ENCODE peak calls at places on chromosome 11, in six cellular contexts. R, U, E, B, J and F are unnamed samples.
A peak's percentile ranks its signal among the peaks of the same experiment; 100 is the strongest.

GRCh38 chr11:223026-223789 is 12.9 kb downstream of the SIRT3 start:
- DNase-seq in R (no peak), U (no peak), E (no peak), B (no peak), J (no peak), F (no peak)

GRCh38 chr11:36513965-36514364 is 3.9 kb upstream of the TRAF6 start:
- DNase-seq in R (no peak), U (no peak), E (no peak), B (no peak), J (no peak), F (no peak)

GRCh38 chr11:120563698-120564572 is 52.4 kb downstream of the GRIK4 start:
- DNase-seq in R (peak; percentile 15), U (no peak), E (no peak), B (no peak), J (no peak), F (no peak)

GRCh38 chr11:2645779-2646118 is 54.0 kb downstream of the KCNQ1OT1 start:
- DNase-seq in R (no peak), U (no peak), E (no peak), B (no peak), J (no peak), F (no peak)

GRCh38 chr11:64007629-64008282 is 21.5 kb downstream of the OTUB1 start:
- DNase-seq in R (no peak), U (peak; percentile 38), E (peak; percentile 86), B (peak; percentile 75), J (peak; percentile 88), F (no peak)

GRCh38 chr11:128379587-128380279 is 207.6 kb downstream of the ETS1 start:
- DNase-seq in R (no peak), U (no peak), E (no peak), B (no peak), J (no peak), F (no peak)

GRCh38 chr11:294795-295194 is 4.5 kb downstream of the IFITM5 start:
- DNase-seq in R (no peak), U (no peak), E (no peak), B (peak; percentile 17), J (peak; percentile 33), F (no peak)

GRCh38 chr11:73137262-73137941 is 4.7 kb downstream of the FCHSD2 start:
- DNase-seq in R (no peak), U (no peak), E (no peak), B (no peak), J (no peak), F (no peak)

GRCh38 chr11:69703711-69704507 is at the start of gene FGF19:
- DNase-seq in R (no peak), U (no peak), E (no peak), B (no peak), J (no peak), F (no peak)

GRCh38 chr11:106276859-106277436 is 199.5 kb downstream of the AASDHPPT start:
- DNase-seq in R (peak; percentile 29), U (peak; percentile 43), E (peak; percentile 3), B (no peak), J (no peak), F (no peak)

GRCh38 chr11:17277024-17277584 is 565 bp downstream of the NUCB2 start:
- DNase-seq in R (peak; percentile 51), U (peak; percentile 65), E (peak; percentile 24), B (peak; percentile 20), J (no peak), F (no peak)

GRCh38 chr11:6911946-6912345 is 8.9 kb upstream of the OR2D3 start:
- DNase-seq in R (peak; percentile 37), U (peak; percentile 67), E (no peak), B (no peak), J (no peak), F (no peak)

GRCh38 chr11:12066056-12066798 is 44.2 kb upstream of the MICAL2 start:
- DNase-seq in R (peak; percentile 87), U (peak; percentile 99), E (peak; percentile 98), B (no peak), J (no peak), F (peak; percentile 91)

GRCh38 chr11:69003866-69004311 is 9.2 kb downstream of the MRGPRF start:
- DNase-seq in R (no peak), U (no peak), E (no peak), B (no peak), J (no peak), F (no peak)

GRCh38 chr11:46308632-46309419 is 31.4 kb downstream of the CREB3L1 start:
- DNase-seq in R (peak; percentile 68), U (peak; percentile 79), E (peak; percentile 80), B (peak; percentile 78), J (peak; percentile 85), F (no peak)

GRCh38 chr11:71249301-71249700 is 3.1 kb downstream of the SHANK2 start:
- DNase-seq in R (no peak), U (no peak), E (no peak), B (no peak), J (no peak), F (no peak)

GRCh38 chr11:71251159-71251721 is 1.1 kb downstream of the SHANK2 start:
- DNase-seq in R (no peak), U (peak; percentile 3), E (no peak), B (no peak), J (no peak), F (no peak)

GRCh38 chr11:71251761-71252433 is 480 bp downstream of the SHANK2 start:
- DNase-seq in R (no peak), U (peak; percentile 1), E (peak; percentile 37), B (no peak), J (no peak), F (no peak)

GRCh38 chr11:71252434-71252781 is at the start of gene SHANK2:
- DNase-seq in R (no peak), U (no peak), E (no peak), B (no peak), J (no peak), F (no peak)

GRCh38 chr11:71250512-71251158 is 1.7 kb downstream of the SHANK2 start:
- DNase-seq in R (no peak), U (no peak), E (no peak), B (no peak), J (no peak), F (no peak)
- H3K4me3 ChIP-seq in R (peak overlapping the region; percentile 22), U (no peak overlapping the region), E (peak overlapping the region; percentile 99), B (no peak overlapping the region), J (no peak overlapping the region), F (no peak overlapping the region)

DNA sequence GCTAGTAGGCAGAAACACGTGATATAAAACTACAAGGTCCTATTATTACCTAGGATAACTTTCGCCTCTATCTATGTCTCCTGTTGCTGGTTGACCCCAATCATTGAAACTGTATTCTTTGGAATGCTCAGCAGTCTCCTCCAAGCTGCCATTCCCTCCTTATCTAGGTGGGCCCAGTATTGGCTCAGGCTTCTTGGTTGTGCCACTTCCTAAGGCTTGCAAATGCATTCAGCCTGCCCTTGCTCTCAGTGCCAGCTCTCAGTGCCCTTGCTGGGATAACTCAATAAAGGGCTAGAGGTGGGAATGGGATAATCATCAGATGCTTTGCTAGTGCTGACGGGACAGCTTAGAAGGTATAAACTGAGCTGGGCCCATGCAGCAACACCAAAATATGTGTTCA is 13.6 kb downstream of the CD44 start:
- DNase-seq in R (no peak), U (no peak), E (no peak), B (no peak), J (no peak), F (no peak)
- H3K4me3 ChIP-seq in R (no peak overlapping the region), U (no peak overlapping the region), E (no peak overlapping the region), B (no peak overlapping the region), J (no peak overlapping the region), F (no peak overlapping the region)

GRCh38 chr11:119421941-119422504 is 949 bp downstream of the THY1 start:
- DNase-seq in R (no peak), U (no peak), E (no peak), B (no peak), J (no peak), F (no peak)

GRCh38 chr11:119424775-119425174 is 1.8 kb upstream of the THY1 start:
- DNase-seq in R (no peak), U (no peak), E (no peak), B (no peak), J (no peak), F (no peak)

GRCh38 chr11:119422505-119423416 is at the start of gene THY1:
- DNase-seq in R (peak; percentile 39), U (no peak), E (no peak), B (no peak), J (no peak), F (no peak)

GRCh38 chr11:119424276-119424675 is 1.3 kb upstream of the THY1 start:
- DNase-seq in R (no peak), U (no peak), E (no peak), B (no peak), J (no peak), F (no peak)

DNA sequence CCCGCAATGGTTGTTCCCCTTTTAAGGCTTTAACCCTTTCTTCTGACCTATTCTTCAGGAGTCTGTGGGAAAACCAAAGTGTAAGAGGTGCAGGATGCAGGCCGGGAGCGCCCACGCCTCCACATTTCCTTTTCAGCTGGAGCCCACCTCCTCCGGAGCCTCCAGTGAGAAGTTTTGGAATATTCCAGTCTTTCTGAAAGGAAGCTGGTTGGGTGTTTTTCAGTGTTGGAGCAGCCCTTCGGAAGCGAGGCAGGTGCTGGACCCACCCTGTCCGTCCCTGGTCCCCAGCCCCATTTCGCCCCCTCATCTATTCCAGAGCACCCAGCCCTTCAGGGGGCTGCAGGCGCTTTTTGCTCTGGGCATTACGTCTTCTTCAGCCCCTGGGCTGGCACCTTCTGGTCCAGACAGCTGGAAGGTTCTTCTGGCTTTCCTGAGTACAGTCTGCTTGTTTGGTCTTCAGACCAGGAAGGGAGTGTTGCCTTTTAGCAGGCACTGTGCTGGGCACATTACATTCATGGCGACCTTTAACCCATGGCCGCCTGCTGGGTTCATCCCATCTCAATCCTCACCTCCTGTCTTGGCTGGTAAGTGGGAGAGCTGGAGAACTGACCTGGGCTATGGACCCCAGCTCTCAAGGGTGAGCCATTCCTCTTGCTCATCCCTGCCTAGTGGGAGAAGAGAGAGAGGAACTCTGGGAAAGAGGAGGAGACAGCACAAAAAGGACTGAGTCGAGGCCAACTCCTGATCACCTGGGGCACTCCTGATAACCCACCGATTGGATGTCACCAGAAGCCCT is 685 bp upstream of the THY1 start:
- DNase-seq in R (no peak), U (no peak), E (no peak), B (no peak), J (no peak), F (no peak)
- H3K4me3 ChIP-seq in R (peak overlapping the region; percentile 67), U (no peak overlapping the region), E (peak overlapping the region; percentile 58), B (peak overlapping the region; percentile 48), J (peak overlapping the region; percentile 49), F (peak overlapping the region; percentile 89)

GRCh38 chr11:77347962-77348361 is 46.5 kb upstream of the GDPD4 start:
- DNase-seq in R (no peak), U (no peak), E (no peak), B (no peak), J (no peak), F (no peak)

GRCh38 chr11:77351281-77351905 is 49.9 kb upstream of the GDPD4 start:
- DNase-seq in R (no peak), U (peak; percentile 40), E (no peak), B (no peak), J (no peak), F (no peak)

DNA sequence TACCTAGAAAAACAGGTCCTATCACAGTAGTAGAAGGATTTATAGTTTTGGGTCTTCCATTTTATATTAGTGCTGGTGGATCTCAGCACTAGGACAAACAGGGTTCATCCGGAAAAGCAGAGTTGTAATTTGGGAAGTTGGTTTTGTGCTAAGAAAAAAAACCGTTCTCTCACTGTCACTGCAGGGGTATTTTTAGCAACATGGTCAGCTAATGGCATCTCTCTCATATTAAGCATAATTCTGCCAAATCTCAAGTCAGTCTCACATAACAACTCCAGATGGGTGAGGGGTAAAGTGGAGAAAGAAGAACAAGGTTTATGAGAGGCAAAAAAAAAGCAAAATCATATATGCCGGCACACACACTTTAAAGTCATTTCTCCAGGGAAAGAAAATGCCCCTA is 51.6 kb upstream of the GDPD4 start:
- DNase-seq in R (no peak), U (no peak), E (no peak), B (no peak), J (no peak), F (no peak)
- H3K4me3 ChIP-seq in R (no peak overlapping the region), U (no peak overlapping the region), E (no peak overlapping the region), B (no peak overlapping the region), J (no peak overlapping the region), F (no peak overlapping the region)

GRCh38 chr11:82268627-82269026 is 465.0 kb downstream of the FAM181B start:
- DNase-seq in R (no peak), U (no peak), E (no peak), B (no peak), J (no peak), F (no peak)
- H3K4me3 ChIP-seq in R (no peak overlapping the region), U (no peak overlapping the region), E (no peak overlapping the region), B (no peak overlapping the region), J (no peak overlapping the region), F (no peak overlapping the region)